ENCODE peak calls at places on chromosomes 13 and 19, in eight cellular contexts. Q is stimulated activated naive CD8-positive, alpha-beta T cell treated with anti-CD3 and anti-CD28 coated beads, Interleukin-15, amount 100 ng/mL, for 72 hours; B is stimulated activated CD8-positive, alpha-beta memory T cell treated with anti-CD3 and anti-CD28 coated beads, Interleukin-2, amount 100 ng/mL, for 48 hours; L is SW 1271; V is NCI-H2171; T is lung; K is astrocyte of the cerebellum; Y is cardiac muscle cell. G is an unnamed sample.
A peak's percentile ranks its signal among the peaks of the same experiment; 100 is the strongest.

GRCh38 chr13:110433014-110433413 is 125.9 kb downstream of the COL4A2 start:
- DNase-seq in Q (no peak), B (no peak), L (no peak), V (no peak), T (no peak), K (no peak), Y (no peak), G (no peak)

GRCh38 chr13:80742027-80742426 is 401.1 kb upstream of the SPRY2 start:
- DNase-seq in Q (no peak), B (no peak), L (no peak), V (no peak), T (no peak), K (no peak), Y (peak; percentile 21), G (no peak)

GRCh38 chr19:42401365-42402303 is 11.5 kb upstream of the CNFN start:
- DNase-seq in Q (peak; percentile 70), B (peak; percentile 60), L (no peak), V (peak; percentile 55), T (peak; percentile 76), K (peak; percentile 63), Y (peak; percentile 83), G (peak; percentile 40)

GRCh38 chr19:3721900-3722442 is 13.8 kb downstream of the TJP3 start:
- DNase-seq in Q (no peak), B (no peak), L (no peak), V (no peak), T (no peak), K (no peak), Y (no peak), G (no peak)

GRCh38 chr19:4586245-4586644 is 26.8 kb upstream of the SEMA6B start:
- DNase-seq in Q (no peak), B (no peak), L (no peak), V (no peak), T (no peak), K (no peak), Y (no peak), G (no peak)

GRCh38 chr13:74575729-74576125 is 441.5 kb upstream of the KLF12 start:
- DNase-seq in Q (peak; percentile 42), B (peak; percentile 10), L (no peak), V (peak; percentile 26), T (peak; percentile 35), K (no peak), Y (peak; percentile 70), G (peak; percentile 36)

GRCh38 chr13:50921706-50922105 is 12.1 kb downstream of the RNASEH2B start:
- DNase-seq in Q (no peak), B (no peak), L (no peak), V (no peak), T (no peak), K (no peak), Y (no peak), G (no peak)

GRCh38 chr13:62060570-62060969 is 644.9 kb upstream of the PCDH20 start:
- DNase-seq in Q (no peak), B (no peak), L (no peak), V (no peak), T (no peak), K (no peak), Y (no peak), G (no peak)

GRCh38 chr19:35045667-35046300 is 4.3 kb downstream of the HPN start:
- DNase-seq in Q (no peak), B (no peak), L (no peak), V (no peak), T (no peak), K (no peak), Y (peak; percentile 42), G (no peak)

GRCh38 chr19:5828661-5829566 is 10.6 kb downstream of the FUT6 start:
- DNase-seq in Q (peak; percentile 43), B (peak; percentile 51), L (no peak), V (peak; percentile 82), T (no peak), K (no peak), Y (peak; percentile 63), G (no peak)

GRCh38 chr13:72726721-72727416 is 560 bp downstream of the MZT1 start:
- DNase-seq in Q (no peak), B (peak; percentile 27), L (no peak), V (peak; percentile 55), T (peak; percentile 49), K (no peak), Y (peak; percentile 17), G (peak; percentile 22)

GRCh38 chr13:111323549-111323948 is 3.1 kb downstream of the TEX29 start:
- DNase-seq in Q (no peak), B (no peak), L (no peak), V (no peak), T (no peak), K (no peak), Y (no peak), G (no peak)

GRCh38 chr13:24100152-24100551 is 60.4 kb upstream of the SPATA13 start:
- DNase-seq in Q (no peak), B (no peak), L (no peak), V (no peak), T (no peak), K (no peak), Y (no peak), G (no peak)

GRCh38 chr13:67355791-67356190 is 125.7 kb upstream of the PCDH9 start:
- DNase-seq in Q (no peak), B (no peak), L (no peak), V (no peak), T (no peak), K (no peak), Y (no peak), G (no peak)

GRCh38 chr19:31214997-31215396 is 134.2 kb downstream of the TSHZ3 start:
- DNase-seq in Q (no peak), B (no peak), L (no peak), V (no peak), T (no peak), K (no peak), Y (no peak), G (no peak)

GRCh38 chr13:79525458-79525857 is 44.5 kb downstream of the NDFIP2 start:
- DNase-seq in Q (no peak), B (no peak), L (peak; percentile 19), V (no peak), T (no peak), K (no peak), Y (peak; percentile 29), G (no peak)

GRCh38 chr19:42174188-42174587 is 41.9 kb upstream of the POU2F2 start:
- DNase-seq in Q (no peak), B (no peak), L (no peak), V (no peak), T (no peak), K (no peak), Y (no peak), G (no peak)

GRCh38 chr13:27139565-27139964 is 32.0 kb downstream of the USP12 start:
- DNase-seq in Q (no peak), B (no peak), L (no peak), V (no peak), T (no peak), K (no peak), Y (no peak), G (no peak)

GRCh38 chr13:89988206-89988605 is 1359.3 kb upstream of the MIR17HG start:
- DNase-seq in Q (no peak), B (no peak), L (no peak), V (no peak), T (no peak), K (peak; percentile 13), Y (no peak), G (no peak)

GRCh38 chr13:85737952-85738351 is 61.3 kb downstream of the SLITRK6 start:
- DNase-seq in Q (no peak), B (no peak), L (no peak), V (no peak), T (no peak), K (no peak), Y (no peak), G (no peak)

GRCh38 chr19:43820861-43821215 is 6.3 kb upstream of the ZNF283 start:
- DNase-seq in Q (no peak), B (no peak), L (no peak), V (no peak), T (no peak), K (no peak), Y (no peak), G (no peak)

GRCh38 chr19:10690351-10690781 is 10.9 kb upstream of the QTRT1 start:
- DNase-seq in Q (no peak), B (no peak), L (no peak), V (no peak), T (no peak), K (no peak), Y (peak; percentile 79), G (no peak)

GRCh38 chr13:81031996-81032395 is 691.1 kb upstream of the SPRY2 start:
- DNase-seq in Q (no peak), B (no peak), L (no peak), V (no peak), T (no peak), K (no peak), Y (peak; percentile 4), G (no peak)

GRCh38 chr13:30671271-30671815 is 53.6 kb downstream of the USPL1 start:
- DNase-seq in Q (no peak), B (no peak), L (no peak), V (no peak), T (no peak), K (no peak), Y (no peak), G (no peak)

GRCh38 chr13:25732146-25732865 is 319.5 kb downstream of the SHISA2 start:
- DNase-seq in Q (no peak), B (no peak), L (peak; percentile 8), V (no peak), T (no peak), K (no peak), Y (peak; percentile 73), G (no peak)

GRCh38 chr19:7980168-7980567 is 25.3 kb downstream of the ELAVL1 start:
- DNase-seq in Q (no peak), B (no peak), L (no peak), V (no peak), T (no peak), K (no peak), Y (no peak), G (no peak)

GRCh38 chr19:48629599-48630288 is 7.4 kb downstream of the DBP start:
- DNase-seq in Q (no peak), B (no peak), L (no peak), V (peak; percentile 47), T (no peak), K (no peak), Y (peak; percentile 85), G (no peak)

GRCh38 chr19:51749979-51750378 is 1.7 kb downstream of the FPR1 start:
- DNase-seq in Q (no peak), B (no peak), L (no peak), V (no peak), T (no peak), K (no peak), Y (peak; percentile 59), G (no peak)

GRCh38 chr13:60162096-60162495 is 1.6 kb downstream of the DIAPH3 start:
- DNase-seq in Q (no peak), B (no peak), L (no peak), V (no peak), T (no peak), K (no peak), Y (no peak), G (no peak)

GRCh38 chr19:14542721-14543328 is 13.4 kb downstream of the TECR start:
- DNase-seq in Q (no peak), B (no peak), L (no peak), V (peak; percentile 42), T (no peak), K (no peak), Y (peak; percentile 40), G (no peak)

GRCh38 chr13:23618341-23618740 is 48.1 kb downstream of the TNFRSF19 start:
- DNase-seq in Q (no peak), B (no peak), L (no peak), V (no peak), T (no peak), K (peak; percentile 99), Y (peak; percentile 97), G (no peak)

GRCh38 chr13:38819053-38819452 is 132.2 kb downstream of the FREM2 start:
- DNase-seq in Q (no peak), B (no peak), L (no peak), V (no peak), T (no peak), K (peak; percentile 95), Y (peak; percentile 36), G (no peak)

GRCh38 chr19:16889429-16889882 is 657 bp downstream of the F2RL3 start:
- DNase-seq in Q (no peak), B (no peak), L (peak; percentile 39), V (no peak), T (no peak), K (no peak), Y (no peak), G (no peak)

GRCh38 chr13:31105020-31105800 is 56.5 kb downstream of the HSPH1 start:
- DNase-seq in Q (no peak), B (no peak), L (no peak), V (no peak), T (peak; percentile 53), K (no peak), Y (peak; percentile 54), G (no peak)